ENCODE peak calls at places on chromosomes 3 and 15, in seven cellular contexts. F is H9; T is WTC11; B is HTR-8/SVneo; A is left lung; Z is stimulated activated CD4-positive, alpha-beta T cell treated with anti-CD3 and anti-CD28 coated beads, Interleukin-4, amount 100 ng/mL, for 1 hour; R is NCI-H345. P is an unnamed sample.

GRCh38 chr3:64491843-64492242 is 196.0 kb downstream of the ADAMTS9 start:
- DNase-seq in Z (no peak), R (no peak), T (no peak), F (no peak), A (no peak), B (no peak), P (no peak)

GRCh38 chr3:5264896-5265770 is 77.6 kb downstream of the EDEM1 start:
- DNase-seq in A (no peak), Z (no peak), R (no peak), B (no peak), T (no peak), F (no peak), P (peak)

GRCh38 chr3:31462050-31462569 is 70.6 kb upstream of the STT3B start:
- DNase-seq in T (no peak), A (no peak), B (no peak), F (no peak), R (peak), Z (no peak), P (no peak)

GRCh38 chr15:68326711-68327412 is 49.3 kb downstream of the FEM1B start:
- DNase-seq in R (no peak), T (no peak), B (no peak), F (no peak), Z (no peak), A (no peak), P (no peak)

GRCh38 chr3:129908417-129908816 is 14.9 kb upstream of the TMCC1 start:
- DNase-seq in A (no peak), Z (no peak), R (no peak), F (no peak), T (no peak), B (no peak), P (peak)

GRCh38 chr15:99708563-99708962 is 24.7 kb downstream of the LYSMD4 start:
- DNase-seq in Z (no peak), A (peak), B (peak), R (no peak), T (no peak), F (no peak), P (no peak)

GRCh38 chr15:51879555-51879954 is 50.1 kb downstream of the TMOD3 start:
- DNase-seq in R (no peak), Z (no peak), T (no peak), A (no peak), B (no peak), F (no peak), P (no peak)

GRCh38 chr3:192129586-192129985 is 597.8 kb downstream of the FGF12 start:
- DNase-seq in B (no peak), R (no peak), Z (no peak), A (no peak), F (no peak), T (no peak), P (no peak)

GRCh38 chr3:12615263-12615662 is 48.7 kb downstream of the RAF1 start:
- DNase-seq in T (no peak), F (no peak), A (no peak), B (no peak), R (no peak), Z (no peak), P (no peak)

GRCh38 chr3:170709046-170709445 is 123.2 kb upstream of the SLC7A14 start:
- DNase-seq in R (no peak), T (no peak), A (no peak), F (no peak), B (no peak), Z (no peak), P (no peak)

P was measured in LNCaP clone FGC.